ENCODE peak calls at places on chromosome 22, in four cellular contexts. J, E, I and L are unnamed samples. For H3K9me3, the result is how much of the 10 kb centered on the place peaks cover.

GRCh38 chr22:44710474-44711235 is 8.7 kb downstream of the PRR5 start:
- DNase-seq in I (no peak), J (no peak), E (no peak), L (no peak)

GRCh38 chr22:44889233-44889878 is 120.4 kb downstream of the PHF21B start:
- DNase-seq in I (no peak), E (no peak), J (peak), L (no peak)

GRCh38 chr22:42688241-42688913 is 32.3 kb downstream of the A4GALT start:
- DNase-seq in E (peak), J (peak), I (peak), L (peak)

GRCh38 chr22:41844513-41844912 is 11.6 kb downstream of the SREBF2 start:
- DNase-seq in J (no peak), E (no peak), I (peak), L (no peak)

GRCh38 chr22:19801340-19802000 is 40.9 kb downstream of the TBX1 start:
- DNase-seq in I (no peak), E (no peak), J (no peak), L (no peak)

GRCh38 chr22:24002272-24002671 is 3.0 kb downstream of the GSTT4 start:
- DNase-seq in I (no peak), J (no peak), E (no peak), L (no peak)

GRCh38 chr22:24925586-24926427 is 20.7 kb downstream of the LHFPL7 start:
- DNase-seq in E (no peak), J (peak), I (no peak), L (no peak)

GRCh38 chr22:32204856-32205722 is at the start of gene RFPL2:
- DNase-seq in J (peak), E (no peak), I (no peak), L (peak)

GRCh38 chr22:38262051-38262795 is 10.6 kb downstream of the TMEM184B start:
- DNase-seq in E (peak), I (peak), J (peak), L (peak)

GRCh38 chr22:39205344-39206021 is 39.3 kb downstream of the PDGFB start:
- DNase-seq in J (peak), E (peak), I (peak), L (no peak)

GRCh38 chr22:48823941-48824340 is 1003.7 kb downstream of the BRD1 start:
- DNase-seq in I (no peak), J (no peak), E (no peak), L (no peak)

GRCh38 chr22:48826546-48826945 is 1001.1 kb downstream of the BRD1 start:
- DNase-seq in J (no peak), E (no peak), I (no peak), L (no peak)

GRCh38 chr22:48827228-48827810 is 1000.4 kb downstream of the BRD1 start:
- DNase-seq in J (no peak), I (no peak), E (no peak), L (no peak)

GRCh38 chr22:48825802-48826520 is 1001.7 kb downstream of the BRD1 start:
- DNase-seq in E (no peak), I (no peak), J (peak), L (no peak)

DNA sequence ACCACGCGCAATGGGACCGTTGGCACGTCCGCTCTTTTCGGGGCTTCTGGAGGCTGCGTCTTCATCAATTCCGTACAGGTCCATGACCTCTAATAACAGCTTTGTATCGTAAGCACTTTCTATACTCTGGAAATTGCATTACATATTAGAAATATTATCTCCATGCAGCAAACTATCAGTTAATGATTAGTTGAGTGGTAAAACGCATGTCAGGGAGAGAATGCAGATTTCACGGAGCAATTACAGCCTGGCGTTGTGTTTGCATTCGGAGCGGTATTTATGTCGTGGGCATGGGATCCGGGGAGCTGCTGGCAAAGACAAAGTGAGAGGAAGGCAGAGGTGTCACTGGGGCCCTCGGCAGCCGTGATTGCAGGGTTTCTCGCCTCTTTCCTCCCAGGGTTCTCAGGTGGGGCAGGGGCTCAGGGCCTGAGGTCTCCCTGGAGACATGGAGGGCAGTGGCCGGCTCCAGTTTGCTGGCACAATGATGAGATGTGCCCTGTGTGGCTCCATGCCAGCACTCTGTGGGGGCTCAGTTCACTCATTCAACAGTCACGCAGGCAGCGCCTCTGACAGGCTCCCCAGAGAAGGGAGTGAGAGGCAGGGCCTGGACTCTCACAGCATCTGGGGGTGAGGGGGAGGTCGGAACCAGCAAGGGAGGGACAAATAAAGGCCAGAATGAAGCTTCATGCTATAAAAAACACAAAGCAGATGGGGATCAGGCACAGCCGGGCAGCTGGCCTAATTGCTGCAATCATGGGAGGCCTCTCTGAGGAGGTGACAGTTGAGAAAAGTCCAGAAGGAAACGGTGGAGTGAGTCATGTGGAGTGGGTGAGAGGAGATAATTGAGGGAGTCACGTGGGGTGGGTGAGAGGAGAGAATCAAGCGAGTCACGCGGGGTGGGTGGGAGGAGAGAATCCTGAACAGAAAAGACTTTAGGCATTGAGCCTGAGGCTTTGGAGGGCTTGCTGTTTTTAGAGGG is 1002.7 kb downstream of the BRD1 start:
- DNase-seq in E (no peak), I (no peak), J (peak), L (no peak)
- H3K9me3 ChIP-seq in E (under half), I (under half), J (under half), L (under half)

GRCh38 chr22:36239401-36240171 is at the start of gene APOL2:
- DNase-seq in E (peak), I (peak), J (peak), L (peak)
- TF ChIP-seq CTCF in E (peak), I (peak), J (peak), L (peak)

DNA sequence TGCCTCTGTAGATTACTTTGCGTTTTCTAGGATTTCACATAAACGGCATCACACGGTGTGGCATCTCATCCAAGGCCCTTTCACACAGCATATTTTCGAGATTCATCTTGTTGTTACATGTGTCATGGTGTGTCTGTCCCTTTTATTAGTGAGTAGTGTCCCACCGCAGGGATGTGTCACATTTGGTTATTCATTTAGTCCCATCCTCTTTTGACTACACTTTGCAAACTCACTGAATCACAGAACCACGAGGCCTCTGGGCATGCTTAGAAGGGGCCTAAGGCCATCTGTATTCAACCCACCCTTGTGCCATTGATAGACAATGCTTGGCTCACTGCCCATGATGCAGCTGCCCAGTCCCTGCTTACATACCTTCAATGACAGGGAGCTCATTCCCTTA is 4.2 kb upstream of the RAC2 start:
- DNase-seq in J (peak), I (no peak), E (no peak), L (no peak)
- H3K9me3 ChIP-seq in J (under half), I (under half), E (under half), L (under half)

GRCh38 chr22:26547426-26547825 is 35.2 kb upstream of the TFIP11 start:
- DNase-seq in E (no peak), I (no peak), J (no peak), L (no peak)

GRCh38 chr22:26544489-26544888 is 32.2 kb upstream of the TFIP11 start:
- DNase-seq in E (no peak), I (no peak), J (no peak), L (no peak)

GRCh38 chr22:26546282-26546681 is 34.0 kb upstream of the TFIP11 start:
- DNase-seq in E (no peak), J (no peak), I (no peak), L (peak)

GRCh38 chr22:26545827-26546226 is 33.6 kb upstream of the TFIP11 start:
- DNase-seq in E (no peak), J (no peak), I (no peak), L (no peak)

DNA sequence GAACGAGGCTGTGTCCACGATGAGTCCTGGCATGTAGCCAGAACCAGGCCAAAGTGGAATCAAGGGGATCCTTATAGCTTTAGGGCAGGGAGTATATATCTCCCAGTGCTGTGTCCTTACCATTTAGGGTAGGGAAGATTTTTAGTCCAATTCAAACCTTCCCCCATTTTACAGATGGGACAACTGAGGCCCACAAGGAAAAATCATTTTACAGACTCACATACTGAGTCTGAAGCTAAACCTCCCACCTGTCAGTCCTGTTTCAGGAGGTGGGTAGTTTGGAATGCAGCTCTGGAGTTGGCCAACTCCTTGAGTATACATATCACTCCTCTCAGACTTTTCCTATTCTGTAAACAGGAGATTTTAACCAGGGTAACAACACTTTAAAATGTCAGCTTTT is 33.1 kb upstream of the TFIP11 start:
- DNase-seq in E (no peak), I (no peak), J (no peak), L (no peak)
- TF ChIP-seq CTCF in E (no peak), I (no peak), J (no peak), L (no peak)

DNA sequence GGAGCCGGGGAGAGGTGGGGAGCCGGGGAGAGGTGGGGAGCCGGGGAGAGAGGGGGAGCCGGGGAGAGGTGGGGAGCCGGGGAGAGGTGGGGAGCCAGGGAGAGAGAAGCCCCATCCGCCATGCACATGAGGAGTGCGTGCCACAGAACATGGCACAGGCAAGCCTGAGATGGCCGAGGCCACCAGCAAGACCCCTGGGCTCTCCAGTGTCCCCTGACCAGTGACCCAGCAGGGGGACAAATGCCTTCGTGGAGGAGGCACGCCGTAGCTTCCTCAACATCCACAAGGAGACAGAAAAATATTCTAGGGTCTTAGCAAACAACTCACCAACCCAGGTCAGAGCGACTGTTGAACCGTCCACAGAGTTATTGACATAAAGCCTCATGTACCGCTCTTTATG is 618.8 kb downstream of the TBC1D22A start:
- DNase-seq in I (no peak), J (no peak), E (no peak), L (no peak)
- H3K9me3 ChIP-seq in I (under half), J (half or more), E (under half), L (under half)

DNA sequence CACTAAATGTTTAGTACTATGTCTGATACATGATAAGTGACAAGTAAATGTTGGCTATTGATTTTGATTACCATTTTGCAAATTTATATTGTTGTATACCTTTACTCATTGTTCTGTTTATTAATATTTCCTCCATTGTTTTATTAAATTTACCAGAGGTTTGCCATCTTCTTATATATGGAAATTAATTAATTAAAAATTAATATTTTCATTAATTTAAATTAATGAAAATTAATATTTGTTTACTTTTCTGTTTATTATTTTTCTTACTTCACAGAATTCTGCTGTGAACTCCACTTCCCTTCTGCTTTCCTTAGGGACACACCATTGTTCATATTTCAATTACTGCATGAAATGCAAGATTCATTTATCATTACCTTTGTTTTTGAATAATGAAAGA is 331.0 kb downstream of the LARGE1 start:
- DNase-seq in E (no peak), J (no peak), I (no peak), L (no peak)
- TF ChIP-seq CTCF in E (no peak), J (no peak), I (no peak), L (no peak)

GRCh38 chr22:47918276-47918928 is 1156.0 kb downstream of the TBC1D22A start:
- DNase-seq in J (no peak), E (no peak), I (no peak), L (no peak)
- H3K9me3 ChIP-seq in J (under half), E (under half), I (under half), L (under half)